ENCODE peak calls at places on chromosome X, in seven cellular contexts. D, Q, P, C, F, W and J are unnamed samples.

GRCh38 chrX:154712781-154713391 is 38.0 kb downstream of the GAB3 start:
- DNase-seq in Q (no peak), W (peak; percentile 6), P (no peak), D (peak; percentile 55), F (no peak), C (peak; percentile 31), J (no peak)

GRCh38 chrX:56813318-56813837 is 84.3 kb downstream of the NBDY start:
- DNase-seq in P (no peak), W (peak; percentile 38), D (peak; percentile 17), C (no peak), Q (no peak), F (no peak), J (peak; percentile 43)

GRCh38 chrX:19799319-19800182 is 87.8 kb downstream of the SH3KBP1 start:
- DNase-seq in P (no peak), F (peak; percentile 16), C (no peak), Q (no peak), W (peak; percentile 40), D (no peak), J (no peak)

GRCh38 chrX:39894626-39895025 is 203.1 kb downstream of the BCOR start:
- DNase-seq in F (no peak), D (no peak), W (no peak), Q (no peak), C (no peak), P (no peak), J (no peak)

GRCh38 chrX:31036895-31037294 is 34.9 kb downstream of the FTHL17 start:
- DNase-seq in P (peak; percentile 4), W (no peak), Q (no peak), F (no peak), C (peak; percentile 20), D (peak; percentile 29), J (peak; percentile 16)

GRCh38 chrX:123731258-123731986 is 1.4 kb downstream of the THOC2 start:
- DNase-seq in P (no peak), D (no peak), W (no peak), Q (no peak), C (peak; percentile 10), F (no peak), J (no peak)

GRCh38 chrX:459611-460010 is 72.9 kb upstream of the PPP2R3B start:
- DNase-seq in W (no peak), F (no peak), C (no peak), D (no peak), P (no peak), Q (no peak), J (no peak)

GRCh38 chrX:110741213-110741796 is 54.3 kb downstream of the CHRDL1 start:
- DNase-seq in W (no peak), C (peak; percentile 64), D (no peak), P (no peak), F (no peak), Q (no peak), J (no peak)

GRCh38 chrX:9593756-9594155 is 128.9 kb downstream of the TBL1X start:
- DNase-seq in W (no peak), Q (no peak), F (no peak), C (no peak), P (no peak), D (no peak), J (no peak)

GRCh38 chrX:123256378-123256777 is 72.3 kb downstream of the GRIA3 start:
- DNase-seq in F (no peak), Q (no peak), C (no peak), P (no peak), W (no peak), D (no peak), J (no peak)

GRCh38 chrX:23286731-23287130 is 47.9 kb upstream of the PTCHD1 start:
- DNase-seq in P (no peak), W (no peak), F (no peak), D (no peak), C (no peak), Q (no peak), J (no peak)

GRCh38 chrX:275476-275966 is 5.7 kb upstream of the PLCXD1 start:
- DNase-seq in C (no peak), Q (no peak), P (no peak), W (no peak), D (no peak), F (no peak), J (no peak)

GRCh38 chrX:130606415-130606814 is 204.6 kb downstream of the RBMX2 start:
- DNase-seq in P (no peak), W (no peak), Q (no peak), C (no peak), D (no peak), F (no peak), J (no peak)

GRCh38 chrX:56564182-56564885 is 907 bp downstream of the UBQLN2 start:
- DNase-seq in D (no peak), P (peak; percentile 4), Q (no peak), C (peak; percentile 19), W (no peak), F (no peak), J (peak; percentile 25)

GRCh38 chrX:17768997-17769396 is 31.7 kb downstream of the SCML1 start:
- DNase-seq in F (no peak), W (no peak), D (no peak), Q (no peak), P (no peak), C (no peak), J (no peak)

GRCh38 chrX:97616883-97617510 is 733.3 kb downstream of the RPA4 start:
- DNase-seq in W (no peak), C (peak; percentile 31), D (peak; percentile 11), P (no peak), F (no peak), Q (no peak), J (peak; percentile 22)

GRCh38 chrX:111519215-111519614 is 7.8 kb downstream of the SERTM2 start:
- DNase-seq in F (no peak), D (no peak), C (peak; percentile 1), W (no peak), Q (no peak), P (no peak), J (no peak)

GRCh38 chrX:27890611-27891010 is 82.8 kb downstream of the MAGEB10 start:
- DNase-seq in F (no peak), Q (peak; percentile 2), C (peak; percentile 48), D (peak; percentile 6), P (no peak), W (no peak), J (peak; percentile 29)

GRCh38 chrX:137031517-137032377 is 2.0 kb downstream of the GPR101 start:
- DNase-seq in Q (no peak), D (peak; percentile 10), P (peak; percentile 25), W (peak; percentile 11), F (no peak), C (peak; percentile 28), J (no peak)